ENCODE peak calls at places on chromosome 20, in nine cellular contexts. One of them, this sample, is unnamed. For H3K4me1, the result is how much of the 10 kb centered on the place peaks cover.

GRCh38 chr20:61397790-61398189 is 145.7 kb downstream of the CDH4 start:
- DNase-seq in suprapubic skin: no peak
- DNase-seq in upper lobe of left lung: no peak
- DNase-seq in ovary: no peak
- DNase-seq in uterus: no peak
- DNase-seq in endothelial cell of umbilical vein: no peak
- DNase-seq in HCT116: no peak
- DNase-seq in body of pancreas: no peak
- DNase-seq in prostate gland: no peak
- DNase-seq in this sample: no peak

GRCh38 chr20:49356676-49357075 is 78.8 kb upstream of the ZNFX1 start:
- DNase-seq in prostate gland: peak
- DNase-seq in endothelial cell of umbilical vein: no peak
- DNase-seq in upper lobe of left lung: no peak
- DNase-seq in HCT116: no peak
- DNase-seq in suprapubic skin: no peak
- DNase-seq in body of pancreas: no peak
- DNase-seq in ovary: no peak
- DNase-seq in uterus: no peak
- DNase-seq in this sample: no peak

GRCh38 chr20:50602432-50603088 is 88.8 kb downstream of the RIPOR3 start:
- DNase-seq in endothelial cell of umbilical vein: no peak
- DNase-seq in body of pancreas: no peak
- DNase-seq in HCT116: no peak
- DNase-seq in upper lobe of left lung: no peak
- DNase-seq in ovary: no peak
- DNase-seq in prostate gland: no peak
- DNase-seq in suprapubic skin: no peak
- DNase-seq in uterus: no peak
- DNase-seq in this sample: no peak

GRCh38 chr20:48821261-48821910 is 6.4 kb downstream of the PREX1 start:
- DNase-seq in upper lobe of left lung: no peak
- DNase-seq in uterus: no peak
- DNase-seq in suprapubic skin: no peak
- DNase-seq in HCT116: no peak
- DNase-seq in body of pancreas: no peak
- DNase-seq in ovary: no peak
- DNase-seq in endothelial cell of umbilical vein: no peak
- DNase-seq in prostate gland: no peak
- DNase-seq in this sample: no peak

GRCh38 chr20:31684153-31685003 is 38.3 kb downstream of the BCL2L1 start:
- DNase-seq in upper lobe of left lung: no peak
- DNase-seq in uterus: no peak
- DNase-seq in ovary: no peak
- DNase-seq in HCT116: no peak
- DNase-seq in body of pancreas: no peak
- DNase-seq in prostate gland: no peak
- DNase-seq in endothelial cell of umbilical vein: no peak
- DNase-seq in suprapubic skin: no peak
- DNase-seq in this sample: no peak

GRCh38 chr20:51360451-51361230 is 181.9 kb downstream of the NFATC2 start:
- DNase-seq in endothelial cell of umbilical vein: peak
- DNase-seq in uterus: no peak
- DNase-seq in ovary: no peak
- DNase-seq in prostate gland: no peak
- DNase-seq in body of pancreas: no peak
- DNase-seq in suprapubic skin: no peak
- DNase-seq in upper lobe of left lung: peak
- DNase-seq in HCT116: peak
- DNase-seq in this sample: no peak

GRCh38 chr20:53778041-53778516 is 184.4 kb upstream of the ZNF217 start:
- DNase-seq in body of pancreas: peak
- DNase-seq in endothelial cell of umbilical vein: no peak
- DNase-seq in HCT116: no peak
- DNase-seq in ovary: no peak
- DNase-seq in suprapubic skin: no peak
- DNase-seq in upper lobe of left lung: no peak
- DNase-seq in prostate gland: peak
- DNase-seq in uterus: no peak
- DNase-seq in this sample: peak

GRCh38 chr20:35292504-35293285 is 470 bp upstream of the FAM83C start:
- DNase-seq in ovary: no peak
- DNase-seq in upper lobe of left lung: no peak
- DNase-seq in body of pancreas: no peak
- DNase-seq in endothelial cell of umbilical vein: no peak
- DNase-seq in uterus: no peak
- DNase-seq in prostate gland: no peak
- DNase-seq in HCT116: no peak
- DNase-seq in suprapubic skin: no peak
- DNase-seq in this sample: no peak

GRCh38 chr20:48733296-48733790 is 94.5 kb downstream of the PREX1 start:
- DNase-seq in upper lobe of left lung: no peak
- DNase-seq in suprapubic skin: no peak
- DNase-seq in endothelial cell of umbilical vein: no peak
- DNase-seq in body of pancreas: no peak
- DNase-seq in prostate gland: no peak
- DNase-seq in uterus: no peak
- DNase-seq in HCT116: no peak
- DNase-seq in ovary: no peak
- DNase-seq in this sample: no peak

GRCh38 chr20:50293244-50294139 is 102.9 kb downstream of the CEBPB start:
- DNase-seq in body of pancreas: no peak
- DNase-seq in upper lobe of left lung: no peak
- DNase-seq in prostate gland: no peak
- DNase-seq in endothelial cell of umbilical vein: no peak
- DNase-seq in ovary: no peak
- DNase-seq in HCT116: no peak
- DNase-seq in uterus: no peak
- DNase-seq in suprapubic skin: no peak
- DNase-seq in this sample: no peak

GRCh38 chr20:2386516-2387179 is 5.9 kb downstream of the TGM6 start:
- DNase-seq in prostate gland: no peak
- DNase-seq in uterus: no peak
- DNase-seq in endothelial cell of umbilical vein: peak
- DNase-seq in HCT116: no peak
- DNase-seq in body of pancreas: no peak
- DNase-seq in upper lobe of left lung: no peak
- DNase-seq in suprapubic skin: no peak
- DNase-seq in ovary: no peak
- DNase-seq in this sample: no peak

DNA sequence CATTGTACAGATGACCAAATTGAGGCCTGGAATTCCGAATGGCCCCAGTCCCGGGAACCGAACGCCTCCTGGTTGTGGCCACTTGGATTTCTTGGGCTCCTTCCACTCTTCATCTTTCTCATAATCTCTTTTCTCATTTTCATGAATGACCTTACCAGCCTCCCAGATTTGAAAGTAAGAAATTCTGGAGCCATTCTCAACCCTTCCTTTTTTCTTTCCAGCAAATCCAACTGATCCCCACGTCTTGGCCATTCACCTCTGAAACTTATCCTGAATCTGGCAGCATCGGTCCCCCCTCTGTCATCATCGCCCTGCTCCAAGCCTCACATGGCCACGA is 5.9 kb upstream of the SLC12A5 start:
- DNase-seq in HCT116: no peak
- DNase-seq in suprapubic skin: no peak
- DNase-seq in endothelial cell of umbilical vein: no peak
- DNase-seq in upper lobe of left lung: no peak
- DNase-seq in prostate gland: no peak
- DNase-seq in uterus: no peak
- DNase-seq in body of pancreas: no peak
- DNase-seq in ovary: no peak
- DNase-seq in this sample: no peak
- H3K4me1 ChIP-seq in HCT116: under half
- H3K4me1 ChIP-seq in suprapubic skin: under half
- H3K4me1 ChIP-seq in endothelial cell of umbilical vein: under half
- H3K4me1 ChIP-seq in upper lobe of left lung: under half
- H3K4me1 ChIP-seq in prostate gland: under half
- H3K4me1 ChIP-seq in uterus: under half
- H3K4me1 ChIP-seq in body of pancreas: under half
- H3K4me1 ChIP-seq in ovary: under half
- H3K4me1 ChIP-seq in this sample: under half

GRCh38 chr20:5654557-5654956 is 95.6 kb upstream of the SHLD1 start:
- DNase-seq in ovary: no peak
- DNase-seq in endothelial cell of umbilical vein: peak
- DNase-seq in uterus: no peak
- DNase-seq in body of pancreas: no peak
- DNase-seq in HCT116: no peak
- DNase-seq in prostate gland: no peak
- DNase-seq in upper lobe of left lung: no peak
- DNase-seq in suprapubic skin: no peak
- DNase-seq in this sample: no peak

GRCh38 chr20:5656136-5656535 is 94.1 kb upstream of the SHLD1 start:
- DNase-seq in prostate gland: no peak
- DNase-seq in suprapubic skin: no peak
- DNase-seq in uterus: no peak
- DNase-seq in endothelial cell of umbilical vein: no peak
- DNase-seq in body of pancreas: no peak
- DNase-seq in HCT116: no peak
- DNase-seq in upper lobe of left lung: no peak
- DNase-seq in ovary: no peak
- DNase-seq in this sample: no peak

GRCh38 chr20:5650191-5650691 is 100.0 kb upstream of the SHLD1 start:
- DNase-seq in HCT116: no peak
- DNase-seq in upper lobe of left lung: no peak
- DNase-seq in endothelial cell of umbilical vein: no peak
- DNase-seq in prostate gland: no peak
- DNase-seq in suprapubic skin: no peak
- DNase-seq in uterus: no peak
- DNase-seq in ovary: no peak
- DNase-seq in body of pancreas: no peak
- DNase-seq in this sample: no peak

GRCh38 chr20:5657190-5657872 is 92.9 kb upstream of the SHLD1 start:
- DNase-seq in uterus: peak
- DNase-seq in suprapubic skin: peak
- DNase-seq in HCT116: no peak
- DNase-seq in body of pancreas: no peak
- DNase-seq in prostate gland: peak
- DNase-seq in endothelial cell of umbilical vein: peak
- DNase-seq in upper lobe of left lung: no peak
- DNase-seq in ovary: peak
- DNase-seq in this sample: no peak

DNA sequence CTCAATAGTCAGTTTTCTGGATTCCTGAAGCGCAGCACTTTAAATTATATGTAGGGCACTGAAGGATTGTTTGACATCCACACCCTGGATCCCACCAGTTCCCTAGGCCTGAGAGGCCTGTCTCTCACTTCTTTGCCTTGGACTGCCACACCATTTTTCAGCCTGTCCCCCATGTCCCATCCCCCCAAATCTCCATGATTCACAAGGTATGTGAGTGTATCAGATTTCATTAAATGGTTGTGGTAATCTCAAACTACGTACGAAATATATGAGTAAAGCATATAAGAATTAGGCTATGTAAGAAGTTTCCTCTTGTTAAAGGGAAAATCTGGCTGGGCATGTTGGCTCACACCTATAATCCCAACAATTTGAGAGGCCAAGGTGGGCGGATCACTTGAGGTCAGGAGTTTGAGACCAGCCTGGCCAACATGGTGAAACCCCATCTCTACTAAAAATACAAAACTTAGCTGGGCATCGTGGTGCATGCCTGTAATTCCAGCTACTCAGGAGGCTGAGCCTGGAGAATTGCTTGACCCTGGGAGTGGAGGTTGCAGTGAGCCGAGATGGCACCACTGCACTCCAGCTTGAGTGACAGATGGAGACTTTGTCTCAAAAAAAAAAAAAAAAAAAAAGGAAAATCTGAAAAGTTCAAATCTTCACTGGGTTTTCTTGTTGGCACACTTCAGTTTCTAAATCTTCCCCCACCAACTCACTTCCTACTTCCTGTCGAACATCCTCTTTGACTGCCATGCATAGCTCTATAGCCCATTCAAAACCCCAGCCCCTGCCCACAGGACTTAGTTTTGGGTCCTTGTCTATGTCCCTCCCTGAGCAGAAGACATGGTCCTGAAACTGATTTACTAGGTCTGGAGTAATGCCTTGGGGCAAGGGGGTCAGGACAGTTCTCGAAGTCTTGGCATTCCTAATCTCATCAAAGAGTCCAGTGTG is 97.3 kb upstream of the SHLD1 start:
- DNase-seq in endothelial cell of umbilical vein: no peak
- DNase-seq in ovary: no peak
- DNase-seq in body of pancreas: no peak
- DNase-seq in suprapubic skin: no peak
- DNase-seq in uterus: no peak
- DNase-seq in HCT116: no peak
- DNase-seq in prostate gland: no peak
- DNase-seq in upper lobe of left lung: no peak
- DNase-seq in this sample: no peak
- H3K4me3 ChIP-seq in endothelial cell of umbilical vein: no peak
- H3K4me3 ChIP-seq in ovary: no peak
- H3K4me3 ChIP-seq in body of pancreas: no peak
- H3K4me3 ChIP-seq in suprapubic skin: no peak
- H3K4me3 ChIP-seq in uterus: no peak
- H3K4me3 ChIP-seq in HCT116: no peak
- H3K4me3 ChIP-seq in prostate gland: no peak
- H3K4me3 ChIP-seq in upper lobe of left lung: no peak
- H3K4me3 ChIP-seq in this sample: no peak

DNA sequence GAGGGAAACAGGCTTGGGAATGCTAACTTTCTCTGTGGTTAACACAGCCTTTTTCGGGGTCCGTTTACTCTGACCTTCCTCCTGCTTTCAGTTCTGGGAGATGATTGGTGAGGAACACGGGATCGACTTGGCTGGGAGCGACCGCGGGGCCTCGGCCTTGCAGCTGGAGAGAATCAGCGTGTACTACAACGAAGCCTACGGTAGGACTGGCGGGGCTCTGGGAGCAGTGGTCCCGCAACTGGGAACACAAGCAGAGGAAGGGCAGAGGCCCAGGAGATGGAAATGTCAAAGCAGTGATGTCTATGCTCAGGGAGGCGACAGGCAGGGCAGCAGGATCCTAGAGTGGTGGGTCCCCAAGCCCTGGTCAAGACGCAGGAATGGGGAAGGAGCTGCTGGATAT is 3.5 kb downstream of the TUBB1 start:
- DNase-seq in endothelial cell of umbilical vein: no peak
- DNase-seq in body of pancreas: no peak
- DNase-seq in upper lobe of left lung: peak
- DNase-seq in HCT116: no peak
- DNase-seq in prostate gland: no peak
- DNase-seq in ovary: no peak
- DNase-seq in suprapubic skin: no peak
- DNase-seq in uterus: no peak
- DNase-seq in this sample: no peak
- TF ChIP-seq POLR2A in endothelial cell of umbilical vein: no peak
- TF ChIP-seq POLR2A in body of pancreas: no peak
- TF ChIP-seq POLR2A in upper lobe of left lung: no peak
- TF ChIP-seq POLR2A in HCT116: no peak
- TF ChIP-seq POLR2A in prostate gland: no peak
- TF ChIP-seq POLR2A in ovary: no peak
- TF ChIP-seq POLR2A in suprapubic skin: no peak
- TF ChIP-seq POLR2A in uterus: no peak
- TF ChIP-seq POLR2A in this sample: no peak

DNA sequence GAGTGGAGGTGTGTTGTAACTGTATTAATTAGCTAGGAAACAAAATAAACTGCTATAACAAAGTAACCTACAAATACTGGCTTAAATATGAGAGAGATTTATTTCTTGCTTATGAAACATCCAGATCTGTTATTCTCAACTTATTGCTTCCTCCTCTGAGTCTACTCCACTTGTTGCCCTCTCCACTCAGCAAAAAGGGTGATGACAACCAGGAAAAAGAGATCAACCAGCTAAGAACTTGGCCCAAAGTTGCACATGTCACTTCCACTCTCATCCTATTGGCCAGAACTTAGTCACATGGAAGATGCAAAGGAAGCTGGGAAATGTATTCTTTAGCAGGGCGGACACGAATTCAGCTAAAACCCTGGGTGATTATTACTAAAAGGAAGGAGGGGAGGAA is 5.2 kb upstream of the TP53RK start:
- DNase-seq in ovary: no peak
- DNase-seq in body of pancreas: no peak
- DNase-seq in upper lobe of left lung: no peak
- DNase-seq in uterus: no peak
- DNase-seq in suprapubic skin: no peak
- DNase-seq in prostate gland: no peak
- DNase-seq in endothelial cell of umbilical vein: peak
- DNase-seq in HCT116: no peak
- DNase-seq in this sample: no peak
- H3K4me1 ChIP-seq in ovary: under half
- H3K4me1 ChIP-seq in body of pancreas: under half
- H3K4me1 ChIP-seq in upper lobe of left lung: under half
- H3K4me1 ChIP-seq in uterus: under half
- H3K4me1 ChIP-seq in suprapubic skin: under half
- H3K4me1 ChIP-seq in prostate gland: under half
- H3K4me1 ChIP-seq in endothelial cell of umbilical vein: under half
- H3K4me1 ChIP-seq in HCT116: under half
- H3K4me1 ChIP-seq in this sample: under half